ENCODE peak calls at places on chromosome 4, in ten cellular contexts. G is tibial artery; P is DMS53; K is stomach; R is suprapubic skin; T is GM03348; W is NCI-H82; S is EH; A is stimulated activated CD8-positive, alpha-beta memory T cell treated with anti-CD3 and anti-CD28 coated beads, Interleukin-15, amount 100 ng/mL, for 24 hours; B is fibroblast of the conjunctiva. U is an unnamed sample.

GRCh38 chr4:115575851-115576250 is 462.4 kb upstream of the NDST4 start:
- DNase-seq in G (no peak), P (no peak), K (no peak), R (no peak), T (no peak), W (no peak), S (no peak), A (no peak), B (no peak), U (no peak)

GRCh38 chr4:24853142-24853541 is 57.8 kb downstream of the SOD3 start:
- DNase-seq in G (no peak), P (peak; percentile 85), K (no peak), R (no peak), T (no peak), W (no peak), S (no peak), A (no peak), B (no peak), U (no peak)

GRCh38 chr4:62544428-62544827 is 1344.3 kb downstream of the ADGRL3 start:
- DNase-seq in G (no peak), P (no peak), K (no peak), R (no peak), T (no peak), W (peak; percentile 10), S (no peak), A (no peak), B (no peak), U (no peak)

GRCh38 chr4:150457802-150458201 is 124.1 kb upstream of the MAB21L2 start:
- DNase-seq in G (no peak), P (no peak), K (no peak), R (no peak), T (no peak), W (peak; percentile 21), S (no peak), A (no peak), B (no peak), U (no peak)

GRCh38 chr4:184574861-184575260 is 74.4 kb downstream of the CASP3 start:
- DNase-seq in G (no peak), P (no peak), K (no peak), R (no peak), T (no peak), W (no peak), S (no peak), A (no peak), B (no peak), U (no peak)

GRCh38 chr4:173182403-173182802 is 13.8 kb downstream of the GALNT7 start:
- DNase-seq in G (no peak), P (peak; percentile 23), K (no peak), R (no peak), T (peak; percentile 74), W (no peak), S (peak; percentile 85), A (no peak), B (no peak), U (peak; percentile 75)

GRCh38 chr4:88382621-88383020 is 4.0 kb downstream of the HERC6 start:
- DNase-seq in G (no peak), P (no peak), K (no peak), R (no peak), T (no peak), W (no peak), S (no peak), A (no peak), B (no peak), U (no peak)

GRCh38 chr4:168880087-168880675 is 129.9 kb downstream of the CBR4 start:
- DNase-seq in G (no peak), P (no peak), K (no peak), R (no peak), T (peak; percentile 44), W (no peak), S (peak; percentile 62), A (no peak), B (no peak), U (no peak)

GRCh38 chr4:83113429-83113786 is 1.1 kb downstream of the PLAC8 start:
- DNase-seq in G (no peak), P (no peak), K (no peak), R (no peak), T (no peak), W (no peak), S (peak; percentile 61), A (no peak), B (no peak), U (no peak)

GRCh38 chr4:3613980-3614730 is 81.9 kb upstream of the LRPAP1 start:
- DNase-seq in G (peak; percentile 66), P (no peak), K (no peak), R (no peak), T (peak; percentile 43), W (no peak), S (no peak), A (no peak), B (no peak), U (no peak)

GRCh38 chr4:54099287-54099958 is 540 bp upstream of the GSX2 start:
- DNase-seq in G (no peak), P (peak; percentile 28), K (no peak), R (no peak), T (no peak), W (no peak), S (no peak), A (no peak), B (no peak), U (no peak)

GRCh38 chr4:71417150-71417549 is 78.3 kb downstream of the SLC4A4 start:
- DNase-seq in G (no peak), P (no peak), K (peak; percentile 28), R (no peak), T (no peak), W (no peak), S (no peak), A (no peak), B (no peak), U (no peak)

GRCh38 chr4:140150636-140150885 is 3.4 kb downstream of the MAML3 start:
- DNase-seq in G (no peak), P (no peak), K (peak; percentile 82), R (peak; percentile 92), T (no peak), W (peak; percentile 88), S (no peak), A (peak; percentile 27), B (no peak), U (no peak)

GRCh38 chr4:12889054-12889453 is 595.1 kb downstream of the RAB28 start:
- DNase-seq in G (no peak), P (peak; percentile 31), K (no peak), R (no peak), T (no peak), W (no peak), S (no peak), A (no peak), B (no peak), U (no peak)

GRCh38 chr4:69095301-69095731 is 958 bp upstream of the UGT2B7 start:
- DNase-seq in G (no peak), P (peak; percentile 17), K (no peak), R (no peak), T (no peak), W (no peak), S (peak; percentile 49), A (no peak), B (peak; percentile 48), U (no peak)

GRCh38 chr4:38230121-38230728 is 270.0 kb downstream of the PTTG2 start:
- DNase-seq in G (no peak), P (no peak), K (peak; percentile 66), R (no peak), T (no peak), W (no peak), S (no peak), A (no peak), B (no peak), U (no peak)

GRCh38 chr4:173337463-173337862 is 3.3 kb upstream of the HMGB2 start:
- DNase-seq in G (no peak), P (no peak), K (no peak), R (no peak), T (no peak), W (no peak), S (peak; percentile 19), A (no peak), B (no peak), U (no peak)

GRCh38 chr4:164748375-164748774 is 5.6 kb upstream of the SMIM31 start:
- DNase-seq in G (no peak), P (peak; percentile 53), K (no peak), R (no peak), T (peak; percentile 33), W (peak; percentile 49), S (peak; percentile 19), A (no peak), B (peak; percentile 10), U (no peak)

GRCh38 chr4:139416073-139416673 is 37.7 kb upstream of the RAB33B start:
- DNase-seq in G (no peak), P (peak; percentile 46), K (no peak), R (no peak), T (peak; percentile 55), W (peak; percentile 54), S (peak; percentile 62), A (no peak), B (peak; percentile 36), U (peak; percentile 17)

GRCh38 chr4:6364581-6364980 is 94.9 kb downstream of the WFS1 start:
- DNase-seq in G (no peak), P (no peak), K (no peak), R (no peak), T (no peak), W (no peak), S (no peak), A (no peak), B (no peak), U (no peak)

GRCh38 chr4:20764353-20764752 is 64.1 kb downstream of the PACRGL start:
- DNase-seq in G (no peak), P (no peak), K (no peak), R (no peak), T (no peak), W (no peak), S (peak; percentile 3), A (no peak), B (no peak), U (peak; percentile 24)

GRCh38 chr4:85720736-85721135 is 245.8 kb downstream of the ARHGAP24 start:
- DNase-seq in G (no peak), P (peak; percentile 21), K (no peak), R (no peak), T (peak; percentile 25), W (no peak), S (peak; percentile 74), A (no peak), B (no peak), U (no peak)

GRCh38 chr4:95318044-95318443 is 230.7 kb downstream of the UNC5C start:
- DNase-seq in G (no peak), P (no peak), K (no peak), R (no peak), T (no peak), W (no peak), S (no peak), A (no peak), B (no peak), U (no peak)

GRCh38 chr4:136241221-136241986 is 1290.9 kb downstream of the PCDH18 start:
- DNase-seq in G (no peak), P (no peak), K (no peak), R (no peak), T (no peak), W (no peak), S (no peak), A (no peak), B (no peak), U (no peak)

GRCh38 chr4:127622923-127623754 is 9.6 kb upstream of the INTU start:
- DNase-seq in G (no peak), P (peak; percentile 82), K (no peak), R (no peak), T (peak; percentile 59), W (peak; percentile 69), S (peak; percentile 26), A (no peak), B (no peak), U (no peak)

GRCh38 chr4:48270516-48270897 is 869 bp upstream of the TEC start:
- DNase-seq in G (no peak), P (no peak), K (no peak), R (no peak), T (no peak), W (no peak), S (no peak), A (no peak), B (no peak), U (no peak)

GRCh38 chr4:52982246-52982950 is 120.3 kb downstream of the RASL11B start:
- DNase-seq in G (no peak), P (peak; percentile 67), K (no peak), R (no peak), T (peak; percentile 64), W (peak; percentile 28), S (peak; percentile 65), A (no peak), B (peak; percentile 62), U (no peak)

GRCh38 chr4:144280688-144281087 is 140.2 kb upstream of the GYPA start:
- DNase-seq in G (no peak), P (no peak), K (no peak), R (no peak), T (no peak), W (no peak), S (no peak), A (no peak), B (no peak), U (no peak)

U was measured in AG09309.